ENCODE peak calls at places on chromosomes 13 and 19, in seven cellular contexts. B is omental fat pad; P is glutamatergic neuron; T is ovary; D is neural crest cell; C is CD8-positive, alpha-beta T cell; Z is tibial artery. X is an unnamed sample.
A peak's percentile ranks its signal among the peaks of the same experiment; 100 is the strongest.

GRCh38 chr19:35479278-35479677 is 11.0 kb downstream of the KRTDAP start:
- DNase-seq in B (no peak), P (no peak), T (no peak), D (no peak), C (no peak), Z (no peak), X (no peak)

GRCh38 chr19:14416743-14417214 is 2.4 kb downstream of the DDX39A start:
- DNase-seq in B (no peak), P (no peak), T (no peak), D (no peak), C (no peak), Z (peak; percentile 65), X (peak; percentile 64)

GRCh38 chr13:42696191-42696590 is 85.2 kb upstream of the FAM216B start:
- DNase-seq in B (no peak), P (no peak), T (no peak), D (no peak), C (no peak), Z (no peak), X (no peak)

GRCh38 chr19:15098505-15098904 is 8.7 kb upstream of the SYDE1 start:
- DNase-seq in B (no peak), P (no peak), T (no peak), D (no peak), C (no peak), Z (no peak), X (no peak)

GRCh38 chr13:79837741-79838450 is 356.9 kb downstream of the NDFIP2 start:
- DNase-seq in B (no peak), P (no peak), T (no peak), D (no peak), C (no peak), Z (no peak), X (no peak)

GRCh38 chr19:55585658-55586339 is 5.2 kb upstream of the ZNF579 start:
- DNase-seq in B (peak; percentile 44), P (peak; percentile 92), T (peak; percentile 87), D (peak; percentile 73), C (no peak), Z (no peak), X (peak; percentile 67)

GRCh38 chr19:8363803-8364771 is at the start of gene ANGPTL4:
- DNase-seq in B (peak; percentile 58), P (peak; percentile 64), T (peak; percentile 66), D (peak; percentile 27), C (peak; percentile 55), Z (peak; percentile 74), X (peak; percentile 85)

GRCh38 chr19:12521996-12522395 is 29.3 kb downstream of the ZNF564 start:
- DNase-seq in B (no peak), P (no peak), T (no peak), D (no peak), C (no peak), Z (no peak), X (no peak)

GRCh38 chr19:33507021-33507956 is 14.3 kb downstream of the PEPD start:
- DNase-seq in B (no peak), P (no peak), T (no peak), D (no peak), C (no peak), Z (no peak), X (no peak)

GRCh38 chr19:17379221-17379631 is 2.1 kb upstream of the PLVAP start:
- DNase-seq in B (no peak), P (no peak), T (no peak), D (peak; percentile 38), C (no peak), Z (no peak), X (no peak)

GRCh38 chr13:80841346-80841882 is 500.5 kb upstream of the SPRY2 start:
- DNase-seq in B (no peak), P (no peak), T (no peak), D (no peak), C (no peak), Z (no peak), X (no peak)

GRCh38 chr19:27860309-27860934 is 1352.5 kb downstream of the UQCRFS1 start:
- DNase-seq in B (no peak), P (no peak), T (no peak), D (no peak), C (no peak), Z (no peak), X (no peak)

GRCh38 chr13:66689037-66689619 is 541.0 kb downstream of the PCDH9 start:
- DNase-seq in B (no peak), P (no peak), T (no peak), D (no peak), C (no peak), Z (no peak), X (no peak)

GRCh38 chr13:106709509-106709908 is 141.6 kb upstream of the ARGLU1 start:
- DNase-seq in B (no peak), P (no peak), T (no peak), D (no peak), C (no peak), Z (no peak), X (no peak)

GRCh38 chr19:57974434-57974833 is at the start of gene C19orf18:
- DNase-seq in B (no peak), P (no peak), T (no peak), D (no peak), C (no peak), Z (no peak), X (no peak)

GRCh38 chr19:4474504-4475136 is 2.5 kb downstream of the HDGFL2 start:
- DNase-seq in B (no peak), P (peak; percentile 80), T (no peak), D (peak; percentile 60), C (no peak), Z (no peak), X (no peak)

GRCh38 chr13:30334663-30335386 is 27.5 kb upstream of the KATNAL1 start:
- DNase-seq in B (no peak), P (no peak), T (no peak), D (peak; percentile 43), C (no peak), Z (no peak), X (no peak)

GRCh38 chr19:3842948-3843347 is 25.9 kb downstream of the ZFR2 start:
- DNase-seq in B (no peak), P (no peak), T (no peak), D (no peak), C (no peak), Z (no peak), X (no peak)

GRCh38 chr13:25111557-25111956 is 15.6 kb downstream of the PABPC3 start:
- DNase-seq in B (no peak), P (no peak), T (no peak), D (no peak), C (no peak), Z (no peak), X (no peak)

GRCh38 chr13:109844396-109844795 is 58.0 kb upstream of the IRS2 start:
- DNase-seq in B (no peak), P (no peak), T (no peak), D (no peak), C (no peak), Z (no peak), X (no peak)

GRCh38 chr19:37309834-37310575 is 60.9 kb upstream of the ZNF527 start:
- DNase-seq in B (no peak), P (no peak), T (no peak), D (no peak), C (no peak), Z (no peak), X (no peak)
- TF ChIP-seq CTCF in B (no peak), P (peak; percentile 10), T (no peak), D (peak; percentile 57), C (peak; percentile 53), Z (no peak), X (peak; percentile 17)

GRCh38 chr13:20547479-20547908 is 19.5 kb upstream of the IFT88 start:
- DNase-seq in B (no peak), P (no peak), T (no peak), D (no peak), C (no peak), Z (no peak), X (peak; percentile 58)

GRCh38 chr13:20546559-20546958 is 20.4 kb upstream of the IFT88 start:
- DNase-seq in B (no peak), P (no peak), T (no peak), D (no peak), C (no peak), Z (no peak), X (no peak)

GRCh38 chr13:20553309-20553708 is 13.6 kb upstream of the IFT88 start:
- DNase-seq in B (no peak), P (no peak), T (no peak), D (peak; percentile 59), C (no peak), Z (no peak), X (no peak)

DNA sequence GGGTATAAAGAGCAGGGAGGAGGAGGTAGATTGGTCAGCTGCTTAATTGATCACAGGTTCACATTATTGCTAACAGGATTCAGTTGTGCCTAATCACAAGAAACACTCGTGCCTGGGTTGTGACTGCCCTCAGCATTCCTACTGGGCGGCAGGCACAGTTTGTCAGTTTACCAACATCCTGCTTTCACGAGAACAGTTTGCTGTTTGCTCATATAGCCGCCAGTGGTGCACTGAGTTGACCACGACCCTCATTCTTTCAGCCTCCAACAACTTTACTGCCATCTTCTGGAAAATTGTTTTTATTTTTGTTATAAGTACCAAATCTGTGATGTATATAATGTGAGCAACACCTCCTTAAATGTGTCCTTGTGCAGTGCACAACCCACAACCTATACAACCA is 16.2 kb upstream of the IFT88 start:
- DNase-seq in B (no peak), P (no peak), T (no peak), D (no peak), C (no peak), Z (no peak), X (no peak)
- TF ChIP-seq CTCF in B (no peak), P (no peak), T (no peak), D (no peak), C (no peak), Z (no peak), X (no peak)

DNA sequence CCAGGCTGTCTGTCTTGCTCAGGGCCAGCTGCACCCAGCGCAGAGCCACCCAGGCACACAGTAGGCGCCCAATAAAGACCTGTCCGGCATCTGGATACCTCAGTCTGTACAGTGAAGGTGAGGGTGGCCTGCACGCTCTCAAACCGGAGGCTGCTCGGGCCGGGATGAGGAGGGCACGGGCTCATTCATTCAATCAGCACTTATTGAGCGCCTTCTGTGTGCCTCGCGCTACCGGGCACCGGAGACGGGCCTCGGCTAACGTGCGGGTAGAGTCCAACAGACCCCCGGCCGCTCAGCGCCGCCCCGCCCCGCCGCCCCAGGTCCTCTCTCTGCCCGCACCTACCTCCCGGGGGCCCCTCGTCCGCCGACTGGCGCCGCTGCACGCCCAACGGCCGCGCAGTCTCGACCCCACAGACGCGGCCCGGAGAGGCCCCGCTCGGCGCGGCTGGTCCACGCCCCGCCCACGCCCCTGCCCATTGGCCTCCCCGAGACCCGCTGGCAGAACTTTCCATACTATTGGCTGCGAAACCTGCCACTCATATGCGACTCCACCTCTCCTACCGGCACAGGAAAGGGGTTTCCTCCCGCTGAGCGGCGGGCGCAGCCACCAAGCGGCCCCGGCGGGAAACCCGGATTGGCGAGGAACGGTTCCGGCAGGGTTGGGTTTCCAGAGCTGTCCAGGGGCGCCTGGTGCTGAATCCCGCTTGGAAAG is at the start of gene SLC39A3:
- DNase-seq in B (peak; percentile 98), P (peak; percentile 99), T (peak; percentile 99), D (peak; percentile 100), C (peak; percentile 99), Z (peak; percentile 99), X (peak; percentile 98)
- TF ChIP-seq CTCF in B (no peak), P (no peak), T (peak; percentile 73), D (peak; percentile 15), C (no peak), Z (peak; percentile 15), X (peak; percentile 19)

DNA sequence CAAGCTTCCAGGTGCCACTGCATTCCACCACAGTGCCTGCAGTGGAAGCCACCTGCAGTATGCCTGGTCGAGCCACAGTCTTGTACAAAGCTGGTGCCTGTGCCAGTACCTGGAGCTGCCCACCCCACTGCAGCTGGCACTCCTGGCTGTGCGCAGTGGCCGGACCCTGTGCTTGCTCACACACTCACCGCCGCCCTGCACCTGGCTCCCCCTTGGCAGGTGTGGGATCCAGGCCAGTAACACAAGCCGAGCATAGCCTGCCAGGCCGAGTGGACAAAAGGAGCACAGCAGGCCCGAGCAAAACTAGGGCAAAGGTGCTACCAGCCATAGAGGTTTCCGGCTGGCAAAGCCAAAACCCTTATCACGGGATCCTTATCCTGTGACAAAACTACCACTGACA is 18.5 kb downstream of the UGGT2 start:
- DNase-seq in B (no peak), P (no peak), T (no peak), D (no peak), C (no peak), Z (no peak), X (no peak)
- TF ChIP-seq CTCF in B (no peak), P (no peak), T (no peak), D (no peak), C (no peak), Z (no peak), X (no peak)